ENCODE peak calls at places on chromosomes 13 and 19, in eight cellular contexts. S is foreskin fibroblast, V is SK-MEL-5, X is mucosa of descending colon, T is cerebellum, U is GM13977, K is AG10803, R is A172. E is an unnamed sample.

GRCh38 chr19:45478454-45479238 is 10.8 kb downstream of the FOSB start:
- DNase-seq in U (peak; percentile 81), V (peak; percentile 95), R (peak; percentile 92), T (peak; percentile 90), X (peak; percentile 86), K (peak; percentile 95), S (peak; percentile 95), E (peak; percentile 94)

GRCh38 chr19:24062222-24062621 is 24.8 kb upstream of the ZNF254 start:
- DNase-seq in U (no peak), X (no peak), T (no peak), K (no peak), V (no peak), R (no peak), S (no peak), E (no peak)

GRCh38 chr13:19663416-19663979 is 30.0 kb downstream of the MPHOSPH8 start:
- DNase-seq in V (no peak), U (no peak), R (no peak), X (no peak), T (peak; percentile 23), S (no peak), K (no peak), E (no peak)

GRCh38 chr13:95115525-95115924 is 185.7 kb downstream of the ABCC4 start:
- DNase-seq in K (no peak), R (no peak), V (no peak), T (no peak), U (no peak), X (no peak), S (no peak), E (peak; percentile 38)

GRCh38 chr13:86567119-86567518 is 767.9 kb upstream of the SLITRK6 start:
- DNase-seq in V (peak; percentile 61), K (no peak), U (no peak), S (no peak), T (no peak), R (no peak), X (no peak), E (no peak)

GRCh38 chr19:11737964-11738745 is 591 bp downstream of the ZNF823 start:
- DNase-seq in V (peak; percentile 2), X (peak; percentile 90), S (peak; percentile 64), R (peak; percentile 30), K (peak; percentile 14), T (peak; percentile 11), U (peak; percentile 58), E (peak; percentile 46)

GRCh38 chr19:15091918-15092753 is 10.1 kb downstream of the OR1I1 start:
- DNase-seq in S (peak; percentile 76), U (peak; percentile 54), X (no peak), V (peak; percentile 75), R (peak; percentile 53), T (peak; percentile 44), K (peak; percentile 64), E (peak; percentile 58)

GRCh38 chr19:40717325-40717879 is 490 bp downstream of the ITPKC start:
- DNase-seq in X (no peak), V (no peak), R (no peak), U (no peak), S (no peak), T (no peak), K (no peak), E (no peak)

GRCh38 chr19:53865918-53866696 is 1.6 kb upstream of the MYADM start:
- DNase-seq in T (peak; percentile 86), U (peak; percentile 82), K (peak; percentile 85), X (peak; percentile 87), S (peak; percentile 89), R (peak; percentile 81), V (no peak), E (peak; percentile 79)

GRCh38 chr13:66887088-66887487 is 343.0 kb downstream of the PCDH9 start:
- DNase-seq in K (peak; percentile 0), R (no peak), X (no peak), S (peak; percentile 9), V (no peak), T (peak; percentile 21), U (no peak), E (no peak)

GRCh38 chr19:58374200-58374599 is 6.6 kb downstream of the ZNF837 start:
- DNase-seq in T (no peak), V (no peak), U (no peak), X (no peak), R (no peak), K (no peak), S (peak; percentile 49), E (no peak)

GRCh38 chr13:110331362-110331761 is 24.3 kb downstream of the COL4A2 start:
- DNase-seq in U (no peak), T (no peak), K (peak; percentile 75), V (no peak), R (no peak), S (no peak), X (no peak), E (peak; percentile 65)

GRCh38 chr13:86282450-86282849 is 483.2 kb upstream of the SLITRK6 start:
- DNase-seq in U (peak; percentile 2), T (no peak), K (no peak), X (no peak), V (peak; percentile 36), S (no peak), R (peak; percentile 55), E (peak; percentile 71)

GRCh38 chr19:41324231-41324702 is 14.3 kb downstream of the CCDC97 start:
- DNase-seq in T (no peak), U (no peak), S (no peak), K (no peak), R (no peak), X (no peak), V (no peak), E (peak; percentile 33)

GRCh38 chr19:5808120-5808816 is 3.4 kb downstream of the NRTN start:
- DNase-seq in S (no peak), T (no peak), K (no peak), U (no peak), X (no peak), R (no peak), V (no peak), E (no peak)

GRCh38 chr13:111183087-111183645 is 68.1 kb downstream of the ARHGEF7 start:
- DNase-seq in T (no peak), R (no peak), K (no peak), U (no peak), V (no peak), S (no peak), X (no peak), E (no peak)

GRCh38 chr13:111911141-111911720 is 155.7 kb upstream of the SOX1 start:
- DNase-seq in S (no peak), T (no peak), R (no peak), U (no peak), K (no peak), V (no peak), X (no peak), E (no peak)

GRCh38 chr19:45215391-45216191 is 29.6 kb downstream of the EXOC3L2 start:
- DNase-seq in R (no peak), S (no peak), K (no peak), T (no peak), U (no peak), X (no peak), V (no peak), E (peak; percentile 61)

GRCh38 chr19:44371815-44372480 is 15.5 kb upstream of the ZNF112 start:
- DNase-seq in X (no peak), K (no peak), U (no peak), R (no peak), V (no peak), S (no peak), T (no peak), E (peak; percentile 11)

GRCh38 chr19:7904074-7905020 is 670 bp downstream of the MAP2K7 start:
- DNase-seq in X (peak; percentile 87), R (no peak), V (no peak), K (no peak), T (no peak), S (no peak), U (peak; percentile 87), E (peak; percentile 38)

GRCh38 chr19:57110592-57111328 is 9.0 kb upstream of the USP29 start:
- DNase-seq in X (no peak), T (no peak), V (no peak), U (no peak), R (no peak), K (no peak), S (no peak), E (no peak)

GRCh38 chr13:80547341-80547740 is 206.4 kb upstream of the SPRY2 start:
- DNase-seq in X (no peak), U (no peak), S (no peak), V (no peak), K (no peak), R (no peak), T (no peak), E (no peak)

GRCh38 chr19:18291590-18292459 is 10.4 kb upstream of the JUND start:
- DNase-seq in S (peak; percentile 91), R (peak; percentile 58), V (peak; percentile 45), X (peak; percentile 95), T (peak; percentile 82), K (peak; percentile 73), U (peak; percentile 93), E (peak; percentile 76)

GRCh38 chr13:97224544-97225324 is 2.6 kb downstream of the MBNL2 start:
- DNase-seq in T (no peak), R (no peak), X (peak; percentile 43), U (peak; percentile 31), K (peak; percentile 68), S (peak; percentile 31), V (no peak), E (peak; percentile 17)

GRCh38 chr13:109568273-109568900 is 218.0 kb downstream of the IRS2 start:
- DNase-seq in T (no peak), V (no peak), X (no peak), U (no peak), S (peak; percentile 39), K (no peak), R (no peak), E (no peak)

GRCh38 chr13:112870737-112871287 is 98.2 kb upstream of the MCF2L start:
- DNase-seq in K (no peak), X (no peak), S (no peak), R (no peak), V (no peak), T (no peak), U (no peak), E (no peak)

GRCh38 chr19:21141787-21142464 is at the start of gene ZNF431:
- DNase-seq in V (peak; percentile 93), K (peak; percentile 92), U (peak; percentile 77), R (peak; percentile 95), S (peak; percentile 95), T (peak; percentile 83), X (peak; percentile 94), E (peak; percentile 97)

GRCh38 chr13:32594339-32594738 is 8.1 kb downstream of the PDS5B start:
- DNase-seq in X (no peak), S (peak; percentile 59), U (no peak), V (no peak), R (no peak), T (no peak), K (peak; percentile 29), E (no peak)

GRCh38 chr19:27392027-27392632 is 1820.8 kb downstream of the UQCRFS1 start:
- DNase-seq in R (no peak), X (peak; percentile 6), V (no peak), K (no peak), U (no peak), S (no peak), T (no peak), E (no peak)

GRCh38 chr13:112056739-112057433 is 10.1 kb upstream of the SOX1 start:
- DNase-seq in V (no peak), R (no peak), T (no peak), U (peak; percentile 40), S (no peak), X (no peak), K (no peak), E (no peak)

GRCh38 chr13:82688400-82688999 is 1193.8 kb downstream of the SLITRK1 start:
- DNase-seq in T (no peak), U (peak; percentile 3), K (no peak), S (peak; percentile 6), X (no peak), V (peak; percentile 17), R (peak; percentile 7), E (no peak)

GRCh38 chr19:43372462-43372861 is 19.0 kb downstream of the CD177 start:
- DNase-seq in K (no peak), V (no peak), R (no peak), U (no peak), S (no peak), T (no peak), X (no peak), E (no peak)

GRCh38 chr13:57635541-57635940 is 4.0 kb downstream of the PCDH17 start:
- DNase-seq in K (no peak), V (no peak), R (no peak), U (no peak), X (no peak), S (no peak), T (no peak), E (no peak)

GRCh38 chr13:40528881-40529280 is 137.6 kb downstream of the FOXO1 start:
- DNase-seq in X (no peak), V (no peak), R (no peak), T (no peak), S (no peak), K (no peak), U (no peak), E (no peak)

E was measured in Daoy.